ENCODE peak calls at places on chromosomes 5 and 9, in eight cellular contexts. I is IMR-90, F is upper lobe of left lung, M is mesothelial cell of epicardium, O is uterus, S is thoracic aorta, R is bronchial epithelial cell, G is HepG2. K is an unnamed sample.

GRCh38 chr5:79853003-79853402 is 138.1 kb downstream of the MTX3 start:
- DNase-seq in M (peak), S (no peak), F (no peak), R (no peak), G (no peak), O (no peak), I (no peak), K (no peak)

GRCh38 chr9:135326633-135327152 is 152.9 kb upstream of the PPP1R26 start:
- DNase-seq in F (peak), O (no peak), M (peak), G (no peak), R (no peak), I (no peak), S (no peak), K (no peak)

GRCh38 chr9:899440-900184 is 58.1 kb downstream of the DMRT1 start:
- DNase-seq in G (no peak), F (no peak), O (no peak), M (no peak), R (no peak), I (no peak), S (no peak), K (no peak)

GRCh38 chr5:143605403-143606005 is 202.0 kb upstream of the NR3C1 start:
- DNase-seq in S (no peak), I (peak), O (no peak), R (no peak), M (no peak), F (peak), G (no peak), K (no peak)

GRCh38 chr5:172839669-172840068 is 5.6 kb downstream of the ERGIC1 start:
- DNase-seq in M (no peak), O (no peak), R (no peak), F (no peak), G (no peak), S (no peak), I (no peak), K (no peak)

GRCh38 chr5:14153932-14154646 is 10.9 kb downstream of the TRIO start:
- DNase-seq in S (peak), O (peak), R (peak), I (peak), M (no peak), F (peak), G (no peak), K (no peak)

GRCh38 chr5:15510092-15510491 is 10.1 kb downstream of the FBXL7 start:
- DNase-seq in R (no peak), O (no peak), S (no peak), G (no peak), F (no peak), I (peak), M (no peak), K (no peak)

GRCh38 chr5:36240779-36241635 is 718 bp downstream of the NADK2 start:
- DNase-seq in G (peak), O (peak), F (peak), R (peak), S (no peak), M (peak), I (peak), K (peak)

GRCh38 chr5:94785111-94785510 is 166.6 kb downstream of the SLF1 start:
- DNase-seq in F (no peak), O (no peak), S (no peak), I (peak), R (peak), G (no peak), M (no peak), K (no peak)
- TF ChIP-seq CTCF in F (no peak), O (no peak), S (no peak), I (no peak), R (no peak), G (no peak), M (no peak), K (no peak)

GRCh38 chr5:151002681-151003502 is 17.5 kb upstream of the GPX3 start:
- DNase-seq in R (no peak), S (no peak), O (no peak), G (no peak), I (no peak), F (no peak), M (no peak), K (no peak)

GRCh38 chr5:151004499-151004898 is 15.9 kb upstream of the GPX3 start:
- DNase-seq in O (no peak), G (peak), R (no peak), M (no peak), F (no peak), I (no peak), S (no peak), K (no peak)

GRCh38 chr5:151001436-151001835 is 19.0 kb upstream of the GPX3 start:
- DNase-seq in G (no peak), I (no peak), O (no peak), S (no peak), M (peak), R (no peak), F (no peak), K (no peak)

GRCh38 chr5:151003503-151003860 is 16.9 kb upstream of the GPX3 start:
- DNase-seq in F (no peak), M (no peak), I (no peak), O (no peak), R (no peak), S (no peak), G (no peak), K (no peak)

DNA sequence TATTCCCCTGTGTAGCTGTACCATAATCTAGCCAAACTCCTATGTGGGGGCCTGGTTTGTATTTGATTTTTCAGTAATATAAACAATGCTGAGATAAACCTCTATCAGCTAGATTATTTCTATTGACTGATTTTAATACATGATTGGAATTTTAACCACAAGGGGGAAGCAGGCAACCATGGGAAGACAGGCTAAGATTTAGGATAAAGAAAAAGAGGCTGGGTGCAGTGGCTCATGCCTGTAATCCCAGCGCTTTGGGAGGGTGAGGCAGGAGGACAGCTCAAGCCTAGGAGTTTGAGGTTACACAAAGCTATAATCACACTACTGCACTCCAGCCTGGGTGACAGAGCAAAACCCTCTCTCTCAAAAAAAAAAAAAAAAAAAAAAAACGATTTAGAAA is 18.1 kb upstream of the GPX3 start:
- DNase-seq in O (no peak), F (no peak), I (peak), M (no peak), G (peak), R (peak), S (no peak), K (no peak)
- TF ChIP-seq CTCF in O (peak), F (peak), I (peak), M (no peak), G (peak), R (peak), S (peak), K (no peak)

DNA sequence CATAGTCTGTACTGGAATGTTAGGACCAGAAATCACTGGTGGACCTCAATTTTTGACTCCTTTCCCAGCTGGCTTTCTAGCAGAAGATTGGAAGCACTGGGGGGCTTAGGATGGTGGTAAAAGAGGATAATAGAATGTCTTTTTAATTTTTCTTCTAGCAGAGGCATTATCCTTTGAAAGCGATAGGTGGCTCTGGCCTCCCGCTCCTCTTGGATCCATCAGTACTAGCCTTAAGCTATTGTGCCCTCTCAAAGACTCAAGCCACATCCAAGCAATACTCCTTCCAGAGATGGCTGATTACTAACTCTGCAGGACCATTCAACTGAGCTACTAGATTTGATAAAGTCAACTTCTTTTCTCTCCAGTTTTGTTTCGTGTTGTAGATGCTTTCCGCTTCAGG is 610.6 kb downstream of the CDH12 start:
- DNase-seq in S (no peak), I (no peak), R (no peak), M (no peak), O (no peak), G (no peak), F (no peak), K (no peak)
- TF ChIP-seq CTCF in S (no peak), I (no peak), R (no peak), M (no peak), O (no peak), G (peak), F (no peak), K (no peak)

GRCh38 chr9:19026375-19026774 is 6.6 kb downstream of the SAXO1 start:
- DNase-seq in G (no peak), R (no peak), S (no peak), M (no peak), O (no peak), I (no peak), F (no peak), K (no peak)

GRCh38 chr9:19027825-19028224 is 5.2 kb downstream of the SAXO1 start:
- DNase-seq in F (no peak), I (no peak), S (no peak), O (no peak), M (no peak), G (no peak), R (no peak), K (no peak)

GRCh38 chr9:19020886-19021285 is 12.1 kb downstream of the SAXO1 start:
- DNase-seq in F (no peak), R (no peak), I (no peak), O (no peak), G (no peak), M (no peak), S (no peak), K (no peak)

GRCh38 chr9:19023078-19023477 is 9.9 kb downstream of the SAXO1 start:
- DNase-seq in F (no peak), O (no peak), M (no peak), I (no peak), S (no peak), G (no peak), R (no peak), K (no peak)

GRCh38 chr9:19022206-19022605 is 10.8 kb downstream of the SAXO1 start:
- DNase-seq in G (no peak), M (no peak), R (no peak), S (no peak), I (no peak), F (no peak), O (no peak), K (no peak)
- TF ChIP-seq CTCF in G (no peak), M (no peak), R (no peak), S (no peak), I (no peak), F (no peak), O (no peak), K (no peak)

DNA sequence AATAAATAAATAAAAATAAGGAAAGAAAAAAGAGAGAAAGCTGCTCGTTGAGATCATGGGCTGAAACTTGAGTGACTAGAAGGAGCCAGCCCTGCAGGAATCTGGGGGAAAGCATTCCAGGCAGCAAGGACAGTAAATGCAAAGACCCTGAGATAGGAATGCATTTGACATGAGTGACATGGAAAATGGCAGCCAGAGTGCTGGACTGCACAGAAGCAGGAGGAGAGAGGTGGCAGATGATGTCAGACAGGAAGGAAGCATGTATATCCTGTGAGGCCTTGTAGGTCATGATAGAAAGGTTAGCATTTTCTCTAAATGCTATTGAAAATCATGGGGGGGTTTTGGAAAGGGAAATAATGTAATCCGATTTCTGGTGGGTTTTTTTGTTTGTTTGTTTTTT is 29.1 kb downstream of the ADRA1B start:
- DNase-seq in F (no peak), O (no peak), R (no peak), I (no peak), G (no peak), M (no peak), S (no peak), K (no peak)
- TF ChIP-seq CTCF in F (no peak), O (no peak), R (no peak), I (no peak), G (no peak), M (no peak), S (no peak), K (no peak)

GRCh38 chr5:65625743-65626142 is 916 bp downstream of the SHLD3 start:
- DNase-seq in F (no peak), S (no peak), O (no peak), R (no peak), I (no peak), G (no peak), M (no peak), K (no peak)

GRCh38 chr5:65623482-65623881 is 651 bp downstream of the TRIM23 start:
- DNase-seq in R (no peak), F (no peak), M (no peak), G (no peak), S (no peak), I (no peak), O (no peak), K (no peak)

GRCh38 chr5:65624570-65625555 is at the start of the genes SHLD3 and TRAPPC13:
- DNase-seq in I (peak), O (peak), F (peak), S (peak), R (peak), M (peak), G (peak), K (peak)

GRCh38 chr5:65620021-65620420 is 4.1 kb downstream of the TRIM23 start:
- DNase-seq in O (no peak), I (no peak), R (peak), F (no peak), S (no peak), M (no peak), G (no peak), K (no peak)

DNA sequence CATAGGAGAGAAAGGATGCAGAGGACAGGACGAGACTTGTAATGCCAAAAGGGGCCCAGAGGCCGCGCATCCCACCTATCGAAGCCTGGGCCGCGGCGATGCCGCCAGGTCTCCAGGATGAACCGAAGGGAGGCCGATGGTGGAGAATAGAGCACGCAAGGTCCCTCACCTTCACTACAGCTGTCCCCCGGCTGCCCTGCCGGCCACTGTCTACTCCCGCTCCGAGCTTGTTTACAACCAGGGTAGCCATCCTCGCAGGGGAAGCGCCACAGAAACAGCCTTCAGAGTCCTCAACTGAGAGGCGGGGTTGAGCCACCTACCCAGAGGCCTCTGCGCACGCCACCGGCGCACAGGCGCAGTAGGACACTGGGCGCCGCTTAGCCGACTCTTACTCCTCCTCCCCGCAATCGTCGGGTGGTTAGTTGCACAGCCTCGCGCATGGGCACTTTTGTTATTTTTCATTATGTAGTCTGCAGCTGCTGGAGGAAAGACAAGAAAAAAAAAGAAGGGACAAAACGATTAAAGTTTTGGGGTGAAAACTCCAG is at the start of gene TRIM23:
- DNase-seq in I (peak), R (peak), O (peak), M (peak), S (peak), F (peak), G (peak), K (peak)
- TF ChIP-seq CTCF in I (no peak), R (no peak), O (no peak), M (no peak), S (no peak), F (no peak), G (no peak), K (no peak)

K was measured in activated B cell treated with CpG ODN at 0.5 μM for 24 hours.